ENCODE peak calls at places on chromosomes 3 and 15, in four cellular contexts. M, G, O and W are unnamed samples.

GRCh38 chr15:90402806-90403205 is 14.8 kb downstream of the IQGAP1 start:
- DNase-seq in M (no peak), G (no peak), O (no peak), W (no peak)

GRCh38 chr3:152026033-152026556 is 152.7 kb downstream of the SUCNR1 start:
- DNase-seq in M (no peak), G (no peak), O (no peak), W (no peak)

GRCh38 chr3:59310736-59311135 is 260.9 kb upstream of the CFAP20DC start:
- DNase-seq in M (no peak), G (no peak), O (no peak), W (no peak)

GRCh38 chr3:197144188-197144587 is 114.6 kb upstream of the MELTF start:
- DNase-seq in M (no peak), G (no peak), O (no peak), W (no peak)

GRCh38 chr3:196414469-196414868 is 17.8 kb downstream of the UBXN7 start:
- DNase-seq in M (no peak), G (no peak), O (no peak), W (no peak)

GRCh38 chr3:171257251-171258179 is 202.7 kb downstream of the TNIK start:
- DNase-seq in M (no peak), G (no peak), O (no peak), W (no peak)

GRCh38 chr15:63833246-63833696 is 477 bp downstream of the HERC1 start:
- DNase-seq in M (peak; percentile 64), G (peak; percentile 82), O (peak; percentile 41), W (no peak)

GRCh38 chr3:59001675-59002074 is 48.1 kb downstream of the CFAP20DC start:
- DNase-seq in M (peak; percentile 12), G (no peak), O (no peak), W (no peak)

GRCh38 chr15:91559066-91559465 is 294.4 kb upstream of the SLCO3A1 start:
- DNase-seq in M (no peak), G (no peak), O (no peak), W (no peak)

GRCh38 chr3:169044341-169045113 is 619.0 kb downstream of the MECOM start:
- DNase-seq in M (no peak), G (no peak), O (no peak), W (no peak)

GRCh38 chr15:29268706-29269484 is 727 bp downstream of the NSMCE3 start:
- DNase-seq in M (peak; percentile 25), G (peak; percentile 70), O (peak; percentile 21), W (no peak)

GRCh38 chr3:14265246-14265962 is 86.8 kb downstream of the LSM3 start:
- DNase-seq in M (peak; percentile 74), G (no peak), O (no peak), W (no peak)

GRCh38 chr3:126360046-126360713 is 3.0 kb upstream of the KLF15 start:
- DNase-seq in M (no peak), G (peak; percentile 44), O (no peak), W (no peak)

GRCh38 chr3:113111308-113111707 is 100.0 kb upstream of the BOC start:
- DNase-seq in M (peak; percentile 4), G (no peak), O (no peak), W (no peak)

GRCh38 chr3:72143322-72143721 is 358.4 kb upstream of the PROK2 start:
- DNase-seq in M (peak; percentile 66), G (no peak), O (no peak), W (no peak)

GRCh38 chr3:188137062-188137461 is 16.9 kb upstream of the LPP start:
- DNase-seq in M (no peak), G (no peak), O (no peak), W (no peak)

GRCh38 chr3:54999159-54999558 is 71.3 kb upstream of the LRTM1 start:
- DNase-seq in M (peak; percentile 11), G (no peak), O (no peak), W (peak; percentile 60)

GRCh38 chr15:79978694-79979519 is 7.9 kb upstream of the BCL2A1 start:
- DNase-seq in M (no peak), G (no peak), O (no peak), W (no peak)

GRCh38 chr3:24624938-24625681 is 130.5 kb upstream of the THRB start:
- DNase-seq in M (no peak), G (no peak), O (no peak), W (no peak)

GRCh38 chr3:128076465-128076782 is 24.2 kb downstream of the SEC61A1 start:
- DNase-seq in M (peak; percentile 31), G (no peak), O (no peak), W (no peak)

GRCh38 chr3:23036728-23037127 is 166.4 kb upstream of the UBE2E2 start:
- DNase-seq in M (no peak), G (no peak), O (no peak), W (no peak)

GRCh38 chr3:193605876-193606275 is 12.9 kb downstream of the OPA1 start:
- DNase-seq in M (peak; percentile 69), G (no peak), O (no peak), W (peak; percentile 54)

GRCh38 chr3:155420869-155421486 is 127.5 kb upstream of the STRIT1 start:
- DNase-seq in M (no peak), G (no peak), O (no peak), W (no peak)

GRCh38 chr3:187027531-187027936 is 97.2 kb downstream of the ST6GAL1 start:
- DNase-seq in M (no peak), G (no peak), O (no peak), W (no peak)

GRCh38 chr3:134829716-134830115 is 34.7 kb downstream of the EPHB1 start:
- DNase-seq in M (no peak), G (no peak), O (no peak), W (no peak)

GRCh38 chr3:51221959-51222358 is 163.1 kb upstream of the MANF start:
- DNase-seq in M (no peak), G (no peak), O (no peak), W (no peak)

GRCh38 chr3:141530133-141530768 is 43.4 kb downstream of the RASA2 start:
- DNase-seq in M (no peak), G (no peak), O (no peak), W (no peak)
- H3K4me3 ChIP-seq in M (no peak overlapping the region), G (no peak overlapping the region), O (no peak overlapping the region), W (no peak overlapping the region)

DNA sequence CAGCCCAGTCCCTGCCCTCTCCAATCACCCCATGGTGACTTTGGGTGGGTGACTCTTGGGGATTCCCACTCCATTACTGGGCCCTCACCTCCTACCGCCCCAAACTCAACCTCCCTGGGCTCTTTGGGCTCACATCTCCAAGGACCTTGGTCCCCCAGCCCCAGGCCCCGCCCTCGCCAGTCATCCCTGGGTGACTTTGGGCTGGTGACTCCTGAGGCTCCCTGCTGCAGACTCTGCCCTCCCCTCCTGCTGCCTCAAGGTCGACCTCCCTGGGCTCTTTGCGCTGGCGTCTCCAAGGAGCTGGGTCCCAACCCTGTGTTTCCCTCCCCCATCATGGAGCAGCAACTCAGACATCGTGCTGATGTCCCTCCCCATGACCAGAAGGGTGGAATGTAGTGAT is 111.9 kb upstream of the FAN1 start:
- DNase-seq in M (no peak), G (peak; percentile 31), O (no peak), W (no peak)
- H3K27ac ChIP-seq in M (no peak overlapping the region), G (no peak overlapping the region), O (no peak overlapping the region), W (no peak overlapping the region)

GRCh38 chr3:10846657-10846975 is 30.6 kb downstream of the SLC6A11 start:
- DNase-seq in M (no peak), G (no peak), O (no peak), W (no peak)
- H3K4me3 ChIP-seq in M (no peak overlapping the region), G (no peak overlapping the region), O (no peak overlapping the region), W (no peak overlapping the region)

DNA sequence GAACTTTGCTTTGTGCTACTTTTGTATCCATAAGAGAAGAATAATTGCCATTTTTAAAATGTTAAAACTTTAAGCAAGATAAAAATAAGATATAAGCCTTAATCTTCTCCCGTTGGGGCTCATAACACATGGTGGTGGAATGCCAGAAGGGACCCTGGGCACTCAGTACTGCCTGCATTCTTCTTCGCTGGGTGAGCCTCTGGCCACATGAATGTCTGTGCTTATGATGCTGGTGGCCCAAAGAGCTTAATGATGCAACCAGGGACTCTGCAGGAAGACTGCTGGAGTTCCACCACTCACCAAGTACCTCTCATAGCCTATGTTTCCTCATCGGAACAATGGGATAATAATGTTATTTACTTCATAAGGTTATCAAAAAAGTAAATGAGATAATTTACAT is 103.6 kb downstream of the ERC2 start:
- DNase-seq in M (no peak), G (no peak), O (no peak), W (no peak)
- H3K27ac ChIP-seq in M (no peak overlapping the region), G (no peak overlapping the region), O (no peak overlapping the region), W (no peak overlapping the region)

GRCh38 chr15:80998252-80998651 is 2.5 kb upstream of the TLNRD1 start:
- DNase-seq in M (no peak), G (no peak), O (no peak), W (no peak)

GRCh38 chr15:81000144-81000625 is 538 bp upstream of the TLNRD1 start:
- DNase-seq in M (no peak), G (no peak), O (no peak), W (no peak)

GRCh38 chr15:81000626-81001179 is at the start of gene TLNRD1:
- DNase-seq in M (peak; percentile 89), G (peak; percentile 96), O (peak; percentile 88), W (no peak)

GRCh38 chr15:81001180-81002003 is 669 bp downstream of the TLNRD1 start:
- DNase-seq in M (peak; percentile 69), G (peak; percentile 90), O (peak; percentile 70), W (no peak)

GRCh38 chr15:80999623-81000036 is 1.1 kb upstream of the TLNRD1 start:
- DNase-seq in M (peak; percentile 54), G (peak; percentile 74), O (no peak), W (no peak)
- H3K4me3 ChIP-seq in M (peak overlapping the region; percentile 90), G (peak overlapping the region; percentile 83), O (peak overlapping the region; percentile 88), W (no peak overlapping the region)